ENCODE peak calls at places on chromosomes 16 and 17, in nine cellular contexts. L is AG09319; F is progenitor cell of endocrine pancreas; Y is fibroblast of the aortic adventitia; K is AG09309; E is GM19239; J is lower leg skin; P is stimulated activated naive CD8-positive, alpha-beta T cell treated with anti-CD3 and anti-CD28 coated beads, Interleukin-15, amount 100 ng/mL, for 72 hours; V is epithelial cell of prostate. N is an unnamed sample.

GRCh38 chr16:12917653-12918052 is 16.3 kb downstream of the SHISA9 start:
- DNase-seq in E (no peak), K (no peak), V (no peak), P (no peak), F (no peak), J (no peak), Y (no peak), L (no peak), N (no peak)

GRCh38 chr16:70739389-70739788 is 53.5 kb upstream of the MTSS2 start:
- DNase-seq in P (no peak), V (no peak), L (no peak), K (no peak), F (no peak), E (no peak), J (no peak), Y (no peak), N (no peak)

GRCh38 chr16:75948886-75949285 is 222.6 kb upstream of the CPHXL start:
- DNase-seq in V (no peak), Y (no peak), J (no peak), P (no peak), K (no peak), F (no peak), E (no peak), L (no peak), N (no peak)

GRCh38 chr16:87694441-87695125 is 71.2 kb downstream of the KLHDC4 start:
- DNase-seq in P (no peak), F (no peak), Y (no peak), E (no peak), J (no peak), L (no peak), V (no peak), K (no peak), N (no peak)

GRCh38 chr17:35766903-35767510 is 6.3 kb downstream of the C17orf50 start:
- DNase-seq in E (peak), V (no peak), J (no peak), F (no peak), P (no peak), K (no peak), L (no peak), Y (peak), N (no peak)

GRCh38 chr16:64964126-64964540 is 157.7 kb downstream of the CDH11 start:
- DNase-seq in F (no peak), E (no peak), V (peak), L (no peak), P (no peak), K (no peak), Y (peak), J (no peak), N (peak)

GRCh38 chr16:3467920-3468319 is 24.4 kb downstream of the NAA60 start:
- DNase-seq in E (no peak), Y (peak), J (no peak), V (peak), L (no peak), P (no peak), K (no peak), F (no peak), N (no peak)

GRCh38 chr16:10827691-10828341 is 9.2 kb upstream of the TVP23A start:
- DNase-seq in L (peak), K (peak), Y (peak), P (no peak), E (no peak), J (peak), V (no peak), F (no peak), N (peak)

GRCh38 chr17:77287432-77288068 is 146.8 kb downstream of the SEC14L1 start:
- DNase-seq in J (no peak), K (peak), E (no peak), Y (peak), L (no peak), F (no peak), P (no peak), V (no peak), N (peak)

GRCh38 chr17:39027037-39027436 is 59.8 kb upstream of the FBXO47 start:
- DNase-seq in Y (peak), J (peak), V (no peak), K (no peak), E (no peak), P (peak), F (peak), L (no peak), N (no peak)

GRCh38 chr16:50666658-50667496 is 14.2 kb downstream of the SNX20 start:
- DNase-seq in K (no peak), F (no peak), J (no peak), Y (no peak), P (peak), L (no peak), V (no peak), E (peak), N (no peak)

GRCh38 chr16:27945233-27945975 is 118.1 kb downstream of the GSG1L start:
- DNase-seq in E (no peak), J (no peak), Y (no peak), V (no peak), K (no peak), L (no peak), P (no peak), F (no peak), N (no peak)

GRCh38 chr17:35666967-35667552 is 64.4 kb upstream of the RASL10B start:
- DNase-seq in Y (peak), E (no peak), F (no peak), K (no peak), L (no peak), V (no peak), P (no peak), J (no peak), N (no peak)

GRCh38 chr17:82734987-82735866 is at the start of gene FN3K:
- DNase-seq in P (no peak), F (peak), E (no peak), K (peak), L (no peak), J (no peak), Y (peak), V (no peak), N (peak)

GRCh38 chr16:84543931-84544776 is 39.7 kb upstream of the MEAK7 start:
- DNase-seq in Y (no peak), P (no peak), E (no peak), K (no peak), V (no peak), J (no peak), L (no peak), F (no peak), N (no peak)

GRCh38 chr16:66996324-66996982 is 8.1 kb downstream of the CES4A start:
- DNase-seq in L (peak), J (peak), Y (peak), P (no peak), E (no peak), F (no peak), K (peak), V (peak), N (peak)

GRCh38 chr16:84928679-84929420 is 82.5 kb downstream of the ZDHHC7 start:
- DNase-seq in Y (peak), V (no peak), E (no peak), P (no peak), J (peak), L (peak), F (no peak), K (no peak), N (no peak)

GRCh38 chr16:1310832-1311200 is 1.4 kb downstream of the UBE2I start:
- DNase-seq in E (peak), V (no peak), F (no peak), K (no peak), J (no peak), Y (peak), L (no peak), P (peak), N (no peak)

GRCh38 chr17:41784207-41784744 is 2.2 kb downstream of the JUP start:
- DNase-seq in P (no peak), Y (peak), F (no peak), V (peak), J (no peak), E (no peak), K (no peak), L (no peak), N (no peak)

GRCh38 chr17:40963838-40964237 is 2.9 kb downstream of the KRT39 start:
- DNase-seq in F (no peak), J (no peak), V (no peak), L (no peak), P (no peak), Y (peak), K (no peak), E (peak), N (no peak)

GRCh38 chr17:4800462-4801185 is 1.5 kb downstream of the C17orf114 start:
- DNase-seq in Y (no peak), K (no peak), F (no peak), L (no peak), E (no peak), J (no peak), P (no peak), V (no peak), N (no peak)

GRCh38 chr17:29167393-29168078 is 12.7 kb downstream of the MYO18A start:
- DNase-seq in V (no peak), P (no peak), E (no peak), L (no peak), Y (no peak), K (no peak), J (no peak), F (no peak), N (no peak)

GRCh38 chr16:23564964-23565363 is 7.4 kb downstream of the UBFD1 start:
- DNase-seq in V (no peak), P (no peak), K (no peak), E (no peak), Y (no peak), J (no peak), F (no peak), L (no peak), N (no peak)

GRCh38 chr16:69396187-69397061 is 10.6 kb upstream of the TERF2 start:
- DNase-seq in K (peak), J (peak), P (peak), F (peak), E (no peak), L (peak), V (peak), Y (peak), N (peak)

GRCh38 chr17:57856792-57857620 is 7.2 kb upstream of the MRPS23 start:
- DNase-seq in F (no peak), V (no peak), K (no peak), J (no peak), Y (no peak), P (no peak), E (no peak), L (no peak), N (no peak)

GRCh38 chr16:19810817-19811731 is 73.6 kb downstream of the GPRC5B start:
- DNase-seq in Y (peak), J (no peak), P (no peak), F (no peak), V (no peak), K (no peak), L (peak), E (no peak), N (peak)

GRCh38 chr17:74919440-74920305 is 3.4 kb downstream of the USH1G start:
- DNase-seq in L (no peak), F (no peak), P (no peak), J (no peak), K (no peak), Y (peak), V (no peak), E (no peak), N (no peak)

GRCh38 chr16:83831451-83831987 is 23.7 kb downstream of the HSBP1 start:
- DNase-seq in F (no peak), E (no peak), Y (no peak), K (no peak), J (peak), P (no peak), V (no peak), L (no peak), N (no peak)

GRCh38 chr17:68048996-68049395 is 13.5 kb downstream of the KPNA2 start:
- DNase-seq in J (peak), K (no peak), P (no peak), E (no peak), Y (no peak), F (no peak), V (no peak), L (no peak), N (no peak)

GRCh38 chr16:59886021-59886420 is 1151.9 kb upstream of the GOT2 start:
- DNase-seq in L (peak), J (peak), Y (peak), P (no peak), V (no peak), E (no peak), K (peak), F (no peak), N (no peak)

GRCh38 chr17:47806913-47807255 is 14.7 kb downstream of the OSBPL7 start:
- DNase-seq in F (no peak), K (no peak), J (peak), P (no peak), E (no peak), Y (no peak), L (no peak), V (no peak), N (no peak)

GRCh38 chr17:44587339-44587738 is 30.1 kb downstream of the FZD2 start:
- DNase-seq in V (peak), Y (peak), F (no peak), L (peak), J (no peak), P (no peak), K (peak), E (no peak), N (peak)

GRCh38 chr16:80924372-80924978 is 82.2 kb downstream of the CMC2 start:
- DNase-seq in F (peak), L (no peak), J (no peak), E (peak), V (no peak), K (no peak), P (peak), Y (peak), N (no peak)

GRCh38 chr16:75304521-75305363 is 53.3 kb upstream of the BCAR1 start:
- DNase-seq in E (no peak), K (peak), L (peak), F (no peak), P (no peak), J (peak), V (peak), Y (peak), N (no peak)

GRCh38 chr17:36934759-36935630 is 2.3 kb upstream of the LHX1 start:
- DNase-seq in P (peak), V (no peak), Y (no peak), L (no peak), K (no peak), J (peak), E (no peak), F (no peak), N (no peak)

GRCh38 chr16:75942901-75943300 is 216.6 kb upstream of the CPHXL start:
- DNase-seq in V (no peak), E (no peak), J (no peak), Y (no peak), F (no peak), L (no peak), P (no peak), K (no peak), N (no peak)